ENCODE peak calls at places on chromosome 15, in four cellular contexts. H is heart left ventricle, S is ovary, N is esophagus squamous epithelium. Y is an unnamed sample.

GRCh38 chr15:30065025-30065801 is 17.5 kb upstream of the GOLGA8J start:
- DNase-seq in H (no peak), S (no peak), N (no peak), Y (no peak)

GRCh38 chr15:75178171-75178937 is 23.3 kb upstream of the C15orf39 start:
- DNase-seq in H (peak), S (peak), N (no peak), Y (no peak)

GRCh38 chr15:62515696-62516395 is 350.8 kb upstream of the C2CD4B start:
- DNase-seq in H (no peak), S (no peak), N (no peak), Y (no peak)

GRCh38 chr15:88433046-88433685 is 34.0 kb downstream of the MRPL46 start:
- DNase-seq in H (no peak), S (no peak), N (no peak), Y (no peak)

GRCh38 chr15:49832421-49832980 is 211.7 kb downstream of the DTWD1 start:
- DNase-seq in H (no peak), S (no peak), N (no peak), Y (no peak)

GRCh38 chr15:57503051-57503702 is 88.5 kb upstream of the MYZAP start:
- DNase-seq in H (no peak), S (no peak), N (no peak), Y (no peak)

GRCh38 chr15:60548101-60548500 is 69.2 kb upstream of the ICE2 start:
- DNase-seq in H (no peak), S (no peak), N (no peak), Y (no peak)

GRCh38 chr15:53446376-53446775 is 313.1 kb downstream of the WDR72 start:
- DNase-seq in H (no peak), S (no peak), N (no peak), Y (no peak)

GRCh38 chr15:42107483-42107882 is 13.1 kb upstream of the PLA2G4D start:
- DNase-seq in H (no peak), S (no peak), N (no peak), Y (no peak)

GRCh38 chr15:73858062-73858461 is 15.3 kb upstream of the TBC1D21 start:
- DNase-seq in H (no peak), S (no peak), N (no peak), Y (no peak)

GRCh38 chr15:25437751-25438600 is 848 bp downstream of the UBE3A start:
- DNase-seq in H (peak), S (peak), N (no peak), Y (peak)

GRCh38 chr15:83504365-83504764 is 57.2 kb downstream of the SH3GL3 start:
- DNase-seq in H (no peak), S (no peak), N (no peak), Y (no peak)

GRCh38 chr15:92619380-92620101 is 36.0 kb downstream of the FAM174B start:
- DNase-seq in H (no peak), S (peak), N (no peak), Y (no peak)

GRCh38 chr15:43518073-43518761 is 809 bp downstream of the MAP1A start:
- DNase-seq in H (no peak), S (peak), N (no peak), Y (no peak)

DNA sequence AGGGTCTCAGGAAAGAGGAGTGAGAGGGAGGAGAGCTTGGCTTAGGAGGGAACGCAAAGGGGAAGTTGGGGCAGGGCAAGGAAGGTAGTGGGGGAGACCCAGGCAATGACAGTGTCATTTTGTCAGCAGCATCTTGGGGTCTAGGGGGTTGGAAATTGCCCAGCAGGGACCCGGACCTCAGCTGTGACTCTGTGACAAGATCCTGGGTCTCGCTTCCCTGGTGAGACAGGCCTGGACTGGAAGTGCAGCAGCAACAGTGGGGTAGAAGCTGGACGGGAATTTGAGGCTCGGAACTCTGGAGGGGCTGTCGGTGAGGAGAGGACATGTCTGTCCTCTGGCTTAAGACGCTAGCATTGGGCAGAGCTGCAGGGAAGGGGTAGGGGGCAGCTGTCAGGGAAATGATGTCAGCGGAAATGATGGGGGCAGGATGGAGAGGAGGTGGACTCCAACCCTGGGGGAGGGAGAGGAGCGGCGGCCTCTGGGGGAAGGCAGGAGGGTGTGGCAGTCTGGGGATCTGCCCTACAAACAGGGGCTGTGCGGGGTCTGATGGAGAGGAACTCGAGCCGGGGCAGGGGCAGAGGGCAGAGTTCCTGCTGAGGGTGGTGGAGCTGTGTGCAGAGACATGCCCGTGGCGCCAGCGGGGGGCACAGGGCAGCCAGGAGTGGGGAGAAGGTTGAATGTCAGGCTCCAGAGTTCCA is 12.3 kb downstream of the ANPEP start:
- DNase-seq in H (no peak), S (no peak), N (no peak), Y (no peak)
- TF ChIP-seq POLR2A in H (no peak), S (no peak), N (no peak), Y (no peak)

GRCh38 chr15:51782357-51782896 is 31.0 kb downstream of the TMOD2 start:
- DNase-seq in H (no peak), S (no peak), N (no peak), Y (no peak)
- TF ChIP-seq CTCF in H (no peak), S (no peak), N (no peak), Y (no peak)

DNA sequence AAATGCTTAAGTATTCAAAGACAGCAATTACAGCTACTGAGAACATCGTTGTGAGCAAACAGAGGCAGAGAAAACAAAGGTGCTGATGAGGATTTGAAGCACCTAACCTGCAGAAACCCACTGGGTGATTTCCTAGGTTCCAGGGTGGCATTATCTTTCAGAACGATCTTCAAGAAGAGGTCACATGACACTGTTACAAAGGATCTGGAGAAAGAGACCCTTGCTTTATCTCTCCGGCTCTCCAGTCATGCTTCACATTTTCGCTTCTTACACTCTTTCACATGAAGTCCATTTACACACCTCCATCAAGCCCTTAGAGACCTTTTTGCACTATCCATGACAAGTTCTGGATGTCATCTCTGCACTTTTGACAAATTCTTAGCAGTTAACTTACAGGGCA is 70.8 kb downstream of the GOLGA8B start:
- DNase-seq in H (no peak), S (no peak), N (no peak), Y (no peak)
- H3K4me3 ChIP-seq in H (no peak), S (no peak), N (no peak), Y (no peak)

DNA sequence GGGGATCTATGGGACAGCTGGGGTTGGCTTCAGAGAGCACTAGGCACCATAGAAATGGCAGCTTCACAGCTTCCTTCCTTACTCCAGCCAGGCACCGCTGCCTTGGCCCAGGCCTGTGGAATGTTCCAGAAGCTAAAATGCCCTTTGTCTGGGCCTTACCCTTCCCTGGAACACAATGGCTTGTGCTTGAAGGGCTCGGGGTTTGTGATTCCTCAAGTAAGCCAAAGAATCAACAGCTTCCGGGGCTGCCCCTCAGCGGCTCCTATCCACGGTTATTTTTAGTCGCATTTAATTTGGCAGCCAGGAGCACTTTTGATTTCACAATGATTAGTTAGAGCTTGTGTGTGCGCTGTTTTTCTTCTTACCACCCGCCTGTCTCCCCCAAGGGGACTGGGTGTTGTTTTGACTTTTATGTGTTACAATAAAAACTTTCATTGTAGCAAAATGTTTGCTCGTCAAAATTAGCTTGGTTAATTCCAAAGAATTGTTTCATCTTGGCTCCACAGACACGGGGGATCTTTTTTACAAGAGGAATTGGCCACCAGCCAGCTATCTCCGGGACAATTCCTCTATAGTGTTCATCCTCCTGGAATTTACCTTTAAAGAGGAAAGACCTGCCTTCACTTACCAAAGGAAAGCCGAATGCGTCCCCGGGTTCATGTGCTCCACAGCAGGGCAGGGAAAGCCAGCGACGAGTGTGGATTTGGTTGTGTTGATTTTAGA is 73.8 kb downstream of the TLE3 start:
- DNase-seq in H (peak), S (peak), N (no peak), Y (no peak)
- TF ChIP-seq POLR2A in H (no peak), S (no peak), N (no peak), Y (no peak)

DNA sequence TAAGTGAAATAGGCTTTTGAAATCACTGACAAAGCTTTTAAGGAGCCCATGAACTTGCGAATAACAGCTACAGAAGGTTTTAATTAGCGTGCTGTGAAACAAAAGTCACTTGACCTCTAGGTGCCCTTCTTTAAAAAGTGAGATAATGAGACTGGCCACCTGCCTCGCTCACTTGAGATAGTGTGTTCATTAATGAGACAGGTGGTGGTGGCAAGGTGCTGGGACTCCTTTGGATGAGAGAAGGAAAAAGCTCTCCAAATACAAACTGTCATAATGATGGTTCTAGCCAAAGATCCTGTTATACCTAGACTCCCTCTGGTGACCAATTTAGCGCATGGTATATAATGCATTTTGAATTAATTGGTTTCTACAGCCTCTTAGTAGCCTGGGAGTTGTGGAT is 22.7 kb upstream of the IREB2 start:
- DNase-seq in H (no peak), S (no peak), N (no peak), Y (no peak)
- TF ChIP-seq CTCF in H (no peak), S (no peak), N (no peak), Y (no peak)

GRCh38 chr15:32901192-32901591 is 183.4 kb downstream of the GREM1 start:
- DNase-seq in H (no peak), S (no peak), N (no peak), Y (no peak)

GRCh38 chr15:32901995-32902394 is 184.2 kb downstream of the GREM1 start:
- DNase-seq in H (no peak), S (no peak), N (no peak), Y (no peak)

GRCh38 chr15:32898414-32898813 is 180.6 kb downstream of the GREM1 start:
- DNase-seq in H (no peak), S (no peak), N (no peak), Y (no peak)

GRCh38 chr15:32903591-32903990 is 185.8 kb downstream of the GREM1 start:
- DNase-seq in H (no peak), S (no peak), N (no peak), Y (no peak)

GRCh38 chr15:32898991-32899613 is 181.3 kb downstream of the GREM1 start:
- DNase-seq in H (no peak), S (no peak), N (no peak), Y (no peak)
- H3K4me3 ChIP-seq in H (no peak), S (no peak), N (no peak), Y (no peak)

GRCh38 chr15:76860201-76860600 is 44.9 kb downstream of the SCAPER start:
- DNase-seq in H (no peak), S (no peak), N (no peak), Y (no peak)
- TF ChIP-seq POLR2A in H (no peak), S (no peak), N (no peak), Y (no peak)

GRCh38 chr15:98568382-98569017 is 79.8 kb upstream of the IGF1R start:
- DNase-seq in H (no peak), S (no peak), N (no peak), Y (no peak)
- TF ChIP-seq CTCF in H (no peak), S (no peak), N (no peak), Y (no peak)

GRCh38 chr15:32717290-32718081 is at the start of gene GREM1:
- DNase-seq in H (no peak), S (no peak), N (no peak), Y (no peak)
- H3K4me3 ChIP-seq in H (peak), S (peak), N (peak), Y (peak)

Y was measured in lower leg skin.